ENCODE peak calls at places on chromosome 9, in four cellular contexts. One of them, this sample, is unnamed.
A peak's percentile ranks its signal among the peaks of the same experiment; 100 is the strongest.

GRCh38 chr9:136599811-136600660 is 54.2 kb upstream of the NOTCH1 start:
- DNase-seq in K562: no peak
- DNase-seq in GM12878: no peak
- DNase-seq in HepG2: no peak
- DNase-seq in this sample: no peak

GRCh38 chr9:68530618-68531017 is 10.1 kb downstream of the TMEM252 start:
- DNase-seq in K562: no peak
- DNase-seq in GM12878: no peak
- DNase-seq in HepG2: peak; percentile 80
- DNase-seq in this sample: peak; percentile 18

GRCh38 chr9:112184946-112185345 is 9.8 kb upstream of the SUSD1 start:
- DNase-seq in K562: no peak
- DNase-seq in GM12878: no peak
- DNase-seq in HepG2: no peak
- DNase-seq in this sample: no peak

GRCh38 chr9:121472361-121472910 is 27.2 kb downstream of the GGTA1 start:
- DNase-seq in K562: no peak
- DNase-seq in GM12878: no peak
- DNase-seq in HepG2: no peak
- DNase-seq in this sample: no peak

GRCh38 chr9:68443560-68443959 is 87.1 kb downstream of the PGM5 start:
- DNase-seq in K562: no peak
- DNase-seq in GM12878: no peak
- DNase-seq in HepG2: no peak
- DNase-seq in this sample: no peak

GRCh38 chr9:6068983-6069382 is 53.6 kb upstream of the RANBP6 start:
- DNase-seq in K562: no peak
- DNase-seq in GM12878: peak; percentile 45
- DNase-seq in HepG2: no peak
- DNase-seq in this sample: no peak

GRCh38 chr9:113650207-113651131 is 186.9 kb downstream of the RGS3 start:
- DNase-seq in K562: no peak
- DNase-seq in GM12878: no peak
- DNase-seq in HepG2: peak; percentile 94
- DNase-seq in this sample: peak; percentile 78

GRCh38 chr9:13485068-13485596 is 205.6 kb upstream of the MPDZ start:
- DNase-seq in K562: no peak
- DNase-seq in GM12878: no peak
- DNase-seq in HepG2: no peak
- DNase-seq in this sample: no peak

GRCh38 chr9:108496866-108497265 is 358.9 kb downstream of the ACTL7B start:
- DNase-seq in K562: no peak
- DNase-seq in GM12878: no peak
- DNase-seq in HepG2: no peak
- DNase-seq in this sample: no peak

GRCh38 chr9:97571664-97572063 is 61.5 kb downstream of the TSTD2 start:
- DNase-seq in K562: no peak
- DNase-seq in GM12878: no peak
- DNase-seq in HepG2: no peak
- DNase-seq in this sample: no peak

GRCh38 chr9:21904776-21905175 is 89.4 kb downstream of the CDKN2A start:
- DNase-seq in K562: no peak
- DNase-seq in GM12878: no peak
- DNase-seq in HepG2: no peak
- DNase-seq in this sample: no peak

GRCh38 chr9:107976767-107977166 is 487.2 kb upstream of the KLF4 start:
- DNase-seq in K562: no peak
- DNase-seq in GM12878: no peak
- DNase-seq in HepG2: no peak
- DNase-seq in this sample: no peak

GRCh38 chr9:5714501-5715401 is 85.8 kb downstream of the RIC1 start:
- DNase-seq in K562: peak; percentile 4
- DNase-seq in GM12878: no peak
- DNase-seq in HepG2: peak; percentile 25
- DNase-seq in this sample: peak; percentile 46

GRCh38 chr9:113219972-113220371 is 1.1 kb downstream of the FKBP15 start:
- DNase-seq in K562: no peak
- DNase-seq in GM12878: peak; percentile 77
- DNase-seq in HepG2: no peak
- DNase-seq in this sample: no peak

GRCh38 chr9:9904021-9904420 is 708.8 kb downstream of the PTPRD start:
- DNase-seq in K562: no peak
- DNase-seq in GM12878: no peak
- DNase-seq in HepG2: no peak
- DNase-seq in this sample: no peak

GRCh38 chr9:125564641-125565040 is 142.4 kb downstream of the MAPKAP1 start:
- DNase-seq in K562: no peak
- DNase-seq in GM12878: no peak
- DNase-seq in HepG2: no peak
- DNase-seq in this sample: no peak

GRCh38 chr9:109813829-109814228 is 33.8 kb downstream of the PALM2AKAP2 start:
- DNase-seq in K562: no peak
- DNase-seq in GM12878: no peak
- DNase-seq in HepG2: peak; percentile 27
- DNase-seq in this sample: no peak
- TF ChIP-seq CEBPB in K562: no peak
- TF ChIP-seq CEBPB in GM12878: no peak
- TF ChIP-seq CEBPB in HepG2: no peak
- TF ChIP-seq CEBPB in this sample: no peak

DNA sequence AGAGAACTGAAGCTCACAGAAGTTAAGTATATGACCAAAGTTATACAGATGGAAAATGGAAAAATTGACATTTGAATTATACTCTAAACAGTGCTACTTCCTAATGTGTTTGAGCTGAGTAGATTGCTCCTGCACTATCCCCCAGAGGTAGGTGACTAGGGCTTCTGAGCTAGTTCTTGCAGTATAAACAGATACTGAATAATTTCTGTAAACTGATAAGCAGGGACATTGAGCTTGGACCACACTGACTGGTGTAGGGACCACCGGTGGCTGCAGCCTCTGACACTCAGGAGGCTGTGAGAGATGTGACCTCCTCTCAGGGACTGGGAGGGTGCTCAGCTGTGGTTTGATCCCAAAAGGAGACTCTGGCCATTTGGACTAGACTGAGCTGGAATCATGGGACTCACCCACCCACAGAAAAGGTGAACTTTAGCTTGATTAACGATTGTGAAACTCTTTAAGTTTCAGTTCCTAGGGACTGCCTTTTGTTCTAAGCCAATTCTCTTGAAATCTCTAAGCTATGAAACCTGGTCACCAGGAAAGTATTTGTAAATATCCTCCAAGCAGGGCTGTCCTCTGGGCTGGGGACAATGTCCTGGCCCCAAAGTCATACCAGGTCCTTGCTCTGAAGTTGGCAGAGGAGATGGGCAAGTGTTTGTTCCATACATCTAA is 291.5 kb downstream of the SEC61B start:
- DNase-seq in K562: no peak
- DNase-seq in GM12878: peak; percentile 59
- DNase-seq in HepG2: no peak
- DNase-seq in this sample: no peak
- H3K4me1 ChIP-seq in K562: no peaks in the 10 kb centered on the region
- H3K4me1 ChIP-seq in GM12878: peaks cover 34% of the 10 kb centered on the region
- H3K4me1 ChIP-seq in HepG2: no peaks in the 10 kb centered on the region
- H3K4me1 ChIP-seq in this sample: no peaks in the 10 kb centered on the region

DNA sequence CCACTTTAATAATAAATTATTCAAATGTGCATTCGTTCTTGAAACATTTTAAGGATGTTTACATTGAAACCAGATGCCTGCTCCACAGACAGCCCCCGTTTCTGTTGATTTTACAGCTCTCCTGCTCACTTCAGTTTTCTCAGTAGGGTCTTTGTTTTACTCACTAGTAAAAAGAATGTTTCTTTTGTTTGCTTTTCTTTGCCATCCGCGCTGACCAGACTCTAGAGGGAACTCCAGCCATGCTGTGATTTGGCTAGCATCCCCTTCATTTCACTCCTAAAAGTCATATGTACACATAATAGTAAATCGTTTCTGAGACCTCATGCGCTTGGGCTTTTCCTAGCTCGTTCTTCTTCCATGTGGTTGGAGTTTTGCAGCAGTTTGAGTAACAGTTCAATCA is 28.7 kb upstream of the PALM2AKAP2 start:
- DNase-seq in K562: no peak
- DNase-seq in GM12878: no peak
- DNase-seq in HepG2: peak; percentile 49
- DNase-seq in this sample: no peak
- TF ChIP-seq JUNB in K562: no peak
- TF ChIP-seq JUNB in GM12878: no peak
- TF ChIP-seq JUNB in HepG2: no peak
- TF ChIP-seq JUNB in this sample: no peak

DNA sequence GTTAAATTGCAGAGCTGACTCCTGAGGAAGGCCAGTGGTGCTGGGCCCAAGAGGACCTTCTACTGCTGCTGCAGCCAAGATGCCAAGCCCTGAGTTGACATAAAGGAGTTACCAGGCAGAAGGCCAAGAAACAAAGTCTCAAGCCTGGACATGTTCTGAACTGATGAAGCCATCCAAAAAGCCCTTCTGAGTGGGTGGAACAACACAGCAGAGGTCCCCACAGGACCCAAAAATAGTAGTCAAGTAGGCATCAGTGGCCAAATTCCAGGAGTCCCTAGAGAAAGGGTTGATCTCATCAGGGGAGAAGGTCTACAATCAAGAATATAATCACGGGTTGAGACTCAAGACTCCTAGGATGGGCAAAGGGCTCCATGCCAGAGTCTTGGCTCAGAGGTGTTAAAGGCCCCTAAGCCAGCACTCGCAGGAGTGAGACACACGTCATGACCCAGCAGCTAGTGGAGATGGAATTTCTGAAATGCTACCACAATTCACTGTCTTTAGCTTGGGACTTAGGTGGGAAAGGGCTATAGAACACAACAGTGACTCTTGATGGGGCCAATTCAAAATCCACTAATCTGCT is 119.7 kb downstream of the FANCC start:
- DNase-seq in K562: no peak
- DNase-seq in GM12878: no peak
- DNase-seq in HepG2: no peak
- DNase-seq in this sample: no peak
- TF ChIP-seq CEBPB in K562: no peak
- TF ChIP-seq CEBPB in GM12878: no peak
- TF ChIP-seq CEBPB in HepG2: no peak
- TF ChIP-seq CEBPB in this sample: no peak

GRCh38 chr9:131739192-131739961 is 499 bp downstream of the RAPGEF1 start:
- DNase-seq in K562: peak; percentile 66
- DNase-seq in GM12878: no peak
- DNase-seq in HepG2: no peak
- DNase-seq in this sample: no peak
- H3K4me1 ChIP-seq in K562: peaks cover 28% of the 10 kb centered on the region
- H3K4me1 ChIP-seq in GM12878: peaks cover 47% of the 10 kb centered on the region
- H3K4me1 ChIP-seq in HepG2: peaks cover 59% of the 10 kb centered on the region
- H3K4me1 ChIP-seq in this sample: peaks cover 39% of the 10 kb centered on the region

DNA sequence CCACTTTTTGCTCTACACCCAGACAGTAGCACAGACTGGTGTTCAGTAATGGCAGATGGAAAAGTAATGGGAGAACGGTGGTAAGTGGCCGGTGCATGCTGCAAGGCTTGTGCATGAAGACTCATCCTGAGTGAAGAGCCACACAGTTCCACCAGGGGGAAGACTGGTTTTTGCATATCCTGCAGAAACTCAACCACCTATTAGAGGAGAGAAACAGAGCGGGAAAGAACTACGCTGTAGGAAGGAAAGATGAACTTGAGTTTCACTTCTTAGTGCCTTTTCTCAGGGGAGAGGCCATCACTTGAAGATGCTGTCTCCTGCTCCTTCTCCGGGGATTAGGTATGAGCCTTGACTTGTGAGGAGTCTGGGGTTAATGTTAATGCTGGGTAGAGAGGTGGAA is 9.4 kb upstream of the PRSS3 start:
- DNase-seq in K562: peak; percentile 8
- DNase-seq in GM12878: no peak
- DNase-seq in HepG2: peak; percentile 60
- DNase-seq in this sample: peak; percentile 56
- TF ChIP-seq JUNB in K562: no peak
- TF ChIP-seq JUNB in GM12878: no peak
- TF ChIP-seq JUNB in HepG2: no peak
- TF ChIP-seq JUNB in this sample: no peak

DNA sequence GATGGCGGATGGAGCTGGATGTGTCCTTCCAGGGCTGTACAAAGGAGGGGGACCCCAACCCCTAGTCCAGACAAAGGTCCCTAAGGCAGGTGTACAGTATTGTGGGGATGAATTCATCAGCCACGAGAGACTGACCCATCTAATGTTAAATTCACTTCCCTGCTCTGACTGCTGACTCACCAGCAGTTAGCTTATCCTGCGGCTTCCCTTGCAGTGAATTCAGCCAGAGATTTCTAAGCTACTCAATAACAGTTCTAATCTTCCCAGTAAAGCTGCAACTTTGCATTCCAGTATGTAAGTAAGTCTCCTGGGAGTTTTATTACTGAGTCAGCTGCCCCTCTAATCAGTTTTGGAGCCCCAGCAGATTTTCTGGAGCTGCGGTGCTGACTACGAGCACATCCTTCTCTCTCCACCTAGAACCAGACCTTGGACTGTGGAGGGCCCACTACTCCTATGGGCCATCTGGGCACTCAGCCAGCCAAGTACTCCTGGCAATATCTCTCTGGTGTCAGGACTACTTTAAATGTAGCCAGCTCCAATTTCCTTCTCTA is 16.1 kb downstream of the B4GALT1 start:
- DNase-seq in K562: peak; percentile 32
- DNase-seq in GM12878: no peak
- DNase-seq in HepG2: peak; percentile 63
- DNase-seq in this sample: peak; percentile 53
- TF ChIP-seq CEBPB in K562: no peak
- TF ChIP-seq CEBPB in GM12878: no peak
- TF ChIP-seq CEBPB in HepG2: no peak
- TF ChIP-seq CEBPB in this sample: no peak

GRCh38 chr9:109794361-109795012 is 14.5 kb downstream of the PALM2AKAP2 start:
- DNase-seq in K562: no peak
- DNase-seq in GM12878: no peak
- DNase-seq in HepG2: no peak
- DNase-seq in this sample: no peak

GRCh38 chr9:109793921-109794320 is 13.9 kb downstream of the PALM2AKAP2 start:
- DNase-seq in K562: no peak
- DNase-seq in GM12878: no peak
- DNase-seq in HepG2: no peak
- DNase-seq in this sample: no peak

GRCh38 chr9:109797006-109797405 is 17.0 kb downstream of the PALM2AKAP2 start:
- DNase-seq in K562: no peak
- DNase-seq in GM12878: no peak
- DNase-seq in HepG2: no peak
- DNase-seq in this sample: no peak

GRCh38 chr9:109796081-109796480 is 16.1 kb downstream of the PALM2AKAP2 start:
- DNase-seq in K562: no peak
- DNase-seq in GM12878: no peak
- DNase-seq in HepG2: no peak
- DNase-seq in this sample: no peak

DNA sequence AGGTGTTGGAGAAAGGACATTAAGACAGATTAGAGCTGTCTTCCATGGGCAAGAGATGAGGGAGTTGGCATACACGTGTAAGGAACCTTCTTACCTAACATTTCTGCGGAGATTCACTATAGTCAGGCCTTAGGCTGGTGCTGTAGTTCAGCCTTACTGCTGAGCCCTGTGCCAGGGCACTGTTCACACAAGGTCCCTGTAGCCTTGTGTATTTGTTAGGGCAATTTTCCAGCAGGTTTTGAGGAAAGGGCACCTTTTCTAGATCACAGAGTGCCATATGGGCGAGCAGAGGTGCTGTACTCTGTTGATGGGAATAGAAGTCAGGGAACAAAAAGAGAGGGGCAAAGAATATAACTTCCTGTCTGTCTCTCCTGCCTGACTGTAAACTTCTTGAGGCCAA is 15.6 kb downstream of the PALM2AKAP2 start:
- DNase-seq in K562: no peak
- DNase-seq in GM12878: no peak
- DNase-seq in HepG2: no peak
- DNase-seq in this sample: no peak
- H3K4me1 ChIP-seq in K562: no peaks in the 10 kb centered on the region
- H3K4me1 ChIP-seq in GM12878: no peaks in the 10 kb centered on the region
- H3K4me1 ChIP-seq in HepG2: peaks cover 14% of the 10 kb centered on the region
- H3K4me1 ChIP-seq in this sample: peaks cover 15% of the 10 kb centered on the region

This sample was measured in A549.